ENCODE peak calls at places on chromosomes 12 and 14, in eight cellular contexts. One of them, this sample, is unnamed.
A peak's percentile ranks its signal among the peaks of the same experiment; 100 is the strongest.

GRCh38 chr14:101862177-101862576 is 100.7 kb downstream of the PPP2R5C start:
- DNase-seq in Karpas-422: no peak
- DNase-seq in suprapubic skin: no peak
- DNase-seq in left ventricle myocardium inferior: no peak
- DNase-seq in gastrocnemius medialis: no peak
- DNase-seq in tibial nerve: no peak
- DNase-seq in endothelial cell of umbilical vein: no peak
- DNase-seq in BE2C: no peak
- DNase-seq in this sample: no peak

GRCh38 chr14:100640481-100641273 is 53.5 kb upstream of the BEGAIN start:
- DNase-seq in Karpas-422: no peak
- DNase-seq in suprapubic skin: no peak
- DNase-seq in left ventricle myocardium inferior: no peak
- DNase-seq in gastrocnemius medialis: no peak
- DNase-seq in tibial nerve: no peak
- DNase-seq in endothelial cell of umbilical vein: no peak
- DNase-seq in BE2C: no peak
- DNase-seq in this sample: no peak

GRCh38 chr14:69247691-69248440 is 12.1 kb upstream of the GALNT16 start:
- DNase-seq in Karpas-422: peak; percentile 59
- DNase-seq in suprapubic skin: no peak
- DNase-seq in left ventricle myocardium inferior: no peak
- DNase-seq in gastrocnemius medialis: peak; percentile 70
- DNase-seq in tibial nerve: peak; percentile 72
- DNase-seq in endothelial cell of umbilical vein: no peak
- DNase-seq in BE2C: no peak
- DNase-seq in this sample: peak; percentile 76

GRCh38 chr12:11162494-11162893 is 8.5 kb upstream of the SMIM10L1 start:
- DNase-seq in Karpas-422: no peak
- DNase-seq in suprapubic skin: no peak
- DNase-seq in left ventricle myocardium inferior: no peak
- DNase-seq in gastrocnemius medialis: no peak
- DNase-seq in tibial nerve: no peak
- DNase-seq in endothelial cell of umbilical vein: no peak
- DNase-seq in BE2C: no peak
- DNase-seq in this sample: no peak

GRCh38 chr12:93223440-93224426 is 154.0 kb upstream of the NUDT4 start:
- DNase-seq in Karpas-422: no peak
- DNase-seq in suprapubic skin: no peak
- DNase-seq in left ventricle myocardium inferior: no peak
- DNase-seq in gastrocnemius medialis: no peak
- DNase-seq in tibial nerve: peak; percentile 20
- DNase-seq in endothelial cell of umbilical vein: peak; percentile 59
- DNase-seq in BE2C: no peak
- DNase-seq in this sample: peak; percentile 65

GRCh38 chr12:6956332-6956727 is 5.2 kb downstream of the PTPN6 start:
- DNase-seq in Karpas-422: no peak
- DNase-seq in suprapubic skin: no peak
- DNase-seq in left ventricle myocardium inferior: no peak
- DNase-seq in gastrocnemius medialis: peak; percentile 16
- DNase-seq in tibial nerve: no peak
- DNase-seq in endothelial cell of umbilical vein: no peak
- DNase-seq in BE2C: no peak
- DNase-seq in this sample: no peak

GRCh38 chr12:54723653-54724256 is 75.6 kb upstream of the DCD start:
- DNase-seq in Karpas-422: peak; percentile 75
- DNase-seq in suprapubic skin: no peak
- DNase-seq in left ventricle myocardium inferior: no peak
- DNase-seq in gastrocnemius medialis: no peak
- DNase-seq in tibial nerve: no peak
- DNase-seq in endothelial cell of umbilical vein: peak; percentile 24
- DNase-seq in BE2C: peak; percentile 20
- DNase-seq in this sample: peak; percentile 40

GRCh38 chr12:130716918-130717306 is 813 bp upstream of the RIMBP2 start:
- DNase-seq in Karpas-422: no peak
- DNase-seq in suprapubic skin: no peak
- DNase-seq in left ventricle myocardium inferior: no peak
- DNase-seq in gastrocnemius medialis: no peak
- DNase-seq in tibial nerve: no peak
- DNase-seq in endothelial cell of umbilical vein: no peak
- DNase-seq in BE2C: no peak
- DNase-seq in this sample: no peak

GRCh38 chr14:96252323-96253052 is 3.5 kb upstream of the BDKRB1 start:
- DNase-seq in Karpas-422: no peak
- DNase-seq in suprapubic skin: no peak
- DNase-seq in left ventricle myocardium inferior: no peak
- DNase-seq in gastrocnemius medialis: no peak
- DNase-seq in tibial nerve: no peak
- DNase-seq in endothelial cell of umbilical vein: no peak
- DNase-seq in BE2C: no peak
- DNase-seq in this sample: no peak

GRCh38 chr12:19130224-19131019 is 889 bp downstream of the PLEKHA5 start:
- DNase-seq in Karpas-422: no peak
- DNase-seq in suprapubic skin: peak; percentile 84
- DNase-seq in left ventricle myocardium inferior: peak; percentile 41
- DNase-seq in gastrocnemius medialis: no peak
- DNase-seq in tibial nerve: peak; percentile 11
- DNase-seq in endothelial cell of umbilical vein: peak; percentile 44
- DNase-seq in BE2C: peak; percentile 45
- DNase-seq in this sample: peak; percentile 54

GRCh38 chr12:481422-481821 is 21.7 kb downstream of the B4GALNT3 start:
- DNase-seq in Karpas-422: no peak
- DNase-seq in suprapubic skin: peak; percentile 38
- DNase-seq in left ventricle myocardium inferior: peak; percentile 77
- DNase-seq in gastrocnemius medialis: peak; percentile 83
- DNase-seq in tibial nerve: no peak
- DNase-seq in endothelial cell of umbilical vein: no peak
- DNase-seq in BE2C: peak; percentile 26
- DNase-seq in this sample: peak; percentile 37

GRCh38 chr12:40827923-40828592 is 135.8 kb downstream of the CNTN1 start:
- DNase-seq in Karpas-422: no peak
- DNase-seq in suprapubic skin: no peak
- DNase-seq in left ventricle myocardium inferior: no peak
- DNase-seq in gastrocnemius medialis: no peak
- DNase-seq in tibial nerve: no peak
- DNase-seq in endothelial cell of umbilical vein: no peak
- DNase-seq in BE2C: no peak
- DNase-seq in this sample: peak; percentile 16

GRCh38 chr12:62250671-62251608 is 9.3 kb upstream of the USP15 start:
- DNase-seq in Karpas-422: no peak
- DNase-seq in suprapubic skin: no peak
- DNase-seq in left ventricle myocardium inferior: no peak
- DNase-seq in gastrocnemius medialis: no peak
- DNase-seq in tibial nerve: no peak
- DNase-seq in endothelial cell of umbilical vein: no peak
- DNase-seq in BE2C: no peak
- DNase-seq in this sample: peak; percentile 91

GRCh38 chr14:65297744-65298143 is 114.8 kb upstream of the FUT8 start:
- DNase-seq in Karpas-422: no peak
- DNase-seq in suprapubic skin: no peak
- DNase-seq in left ventricle myocardium inferior: no peak
- DNase-seq in gastrocnemius medialis: no peak
- DNase-seq in tibial nerve: no peak
- DNase-seq in endothelial cell of umbilical vein: no peak
- DNase-seq in BE2C: no peak
- DNase-seq in this sample: no peak

GRCh38 chr14:96304956-96305355 is 48.9 kb downstream of the BDKRB1 start:
- DNase-seq in Karpas-422: no peak
- DNase-seq in suprapubic skin: no peak
- DNase-seq in left ventricle myocardium inferior: no peak
- DNase-seq in gastrocnemius medialis: no peak
- DNase-seq in tibial nerve: no peak
- DNase-seq in endothelial cell of umbilical vein: no peak
- DNase-seq in BE2C: peak; percentile 38
- DNase-seq in this sample: peak; percentile 34

GRCh38 chr12:49933793-49934192 is 16.7 kb upstream of the AQP2 start:
- DNase-seq in Karpas-422: peak; percentile 52
- DNase-seq in suprapubic skin: no peak
- DNase-seq in left ventricle myocardium inferior: no peak
- DNase-seq in gastrocnemius medialis: no peak
- DNase-seq in tibial nerve: no peak
- DNase-seq in endothelial cell of umbilical vein: no peak
- DNase-seq in BE2C: no peak
- DNase-seq in this sample: peak; percentile 45

GRCh38 chr14:51431741-51432140 is 191.7 kb downstream of the TMX1 start:
- DNase-seq in Karpas-422: peak; percentile 51
- DNase-seq in suprapubic skin: no peak
- DNase-seq in left ventricle myocardium inferior: no peak
- DNase-seq in gastrocnemius medialis: no peak
- DNase-seq in tibial nerve: no peak
- DNase-seq in endothelial cell of umbilical vein: no peak
- DNase-seq in BE2C: no peak
- DNase-seq in this sample: no peak

GRCh38 chr12:104958946-104959841 is 1.1 kb upstream of the SLC41A2 start:
- DNase-seq in Karpas-422: no peak
- DNase-seq in suprapubic skin: no peak
- DNase-seq in left ventricle myocardium inferior: no peak
- DNase-seq in gastrocnemius medialis: no peak
- DNase-seq in tibial nerve: no peak
- DNase-seq in endothelial cell of umbilical vein: peak; percentile 50
- DNase-seq in BE2C: no peak
- DNase-seq in this sample: peak; percentile 47

GRCh38 chr12:68613209-68613904 is 2.7 kb downstream of the RAP1B start:
- DNase-seq in Karpas-422: peak; percentile 40
- DNase-seq in suprapubic skin: no peak
- DNase-seq in left ventricle myocardium inferior: no peak
- DNase-seq in gastrocnemius medialis: no peak
- DNase-seq in tibial nerve: no peak
- DNase-seq in endothelial cell of umbilical vein: no peak
- DNase-seq in BE2C: no peak
- DNase-seq in this sample: no peak

DNA sequence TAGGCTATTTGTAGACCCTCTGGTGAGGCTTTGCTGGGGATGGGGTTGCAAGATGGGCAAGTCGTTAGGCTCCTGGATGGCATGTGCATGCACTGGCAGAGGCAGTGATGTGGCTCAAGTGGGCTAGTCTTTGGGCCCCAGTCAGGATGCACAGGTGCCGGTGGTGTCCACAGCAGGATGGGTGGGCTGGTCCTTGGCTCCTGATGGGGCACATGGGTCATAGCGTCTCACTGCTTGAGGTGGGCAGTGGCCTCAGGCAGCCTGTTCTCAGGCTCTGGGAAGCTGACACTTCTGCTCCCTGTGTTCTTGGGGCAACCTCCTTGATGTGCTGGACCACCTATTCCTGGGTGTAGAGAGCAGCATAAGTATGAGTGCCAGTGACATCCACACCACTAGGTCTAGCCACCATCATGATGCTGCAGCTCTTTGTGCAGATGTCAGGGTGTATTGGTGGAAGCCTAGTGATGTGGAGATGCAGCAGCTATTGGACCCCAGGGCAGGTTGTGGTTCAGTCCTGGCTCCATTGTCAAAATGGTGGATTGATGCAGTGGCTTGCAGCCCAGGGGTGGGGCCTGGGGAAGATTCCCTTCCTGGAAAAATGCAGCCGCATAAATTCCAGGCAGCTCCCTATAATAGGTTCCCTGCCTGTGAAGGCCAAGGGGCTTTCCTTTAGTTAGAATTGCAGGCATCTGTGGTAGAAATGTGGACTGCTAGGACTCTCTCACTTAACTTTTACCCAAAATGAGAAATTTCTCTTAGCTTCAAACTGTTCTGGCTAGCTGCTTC is 742.5 kb upstream of the MDGA2 start:
- DNase-seq in Karpas-422: no peak
- DNase-seq in suprapubic skin: no peak
- DNase-seq in left ventricle myocardium inferior: no peak
- DNase-seq in gastrocnemius medialis: no peak
- DNase-seq in tibial nerve: no peak
- DNase-seq in endothelial cell of umbilical vein: no peak
- DNase-seq in BE2C: no peak
- DNase-seq in this sample: no peak
- H3K36me3 ChIP-seq in Karpas-422: no peaks in the 10 kb centered on the region
- H3K36me3 ChIP-seq in suprapubic skin: no peaks in the 10 kb centered on the region
- H3K36me3 ChIP-seq in left ventricle myocardium inferior: no peaks in the 10 kb centered on the region
- H3K36me3 ChIP-seq in gastrocnemius medialis: no peaks in the 10 kb centered on the region
- H3K36me3 ChIP-seq in tibial nerve: no peaks in the 10 kb centered on the region
- H3K36me3 ChIP-seq in endothelial cell of umbilical vein: no peaks in the 10 kb centered on the region
- H3K36me3 ChIP-seq in BE2C: no peaks in the 10 kb centered on the region
- H3K36me3 ChIP-seq in this sample: no peaks in the 10 kb centered on the region

GRCh38 chr12:4280351-4281163 is 7.0 kb downstream of the CCND2 start:
- DNase-seq in Karpas-422: no peak
- DNase-seq in suprapubic skin: no peak
- DNase-seq in left ventricle myocardium inferior: peak; percentile 81
- DNase-seq in gastrocnemius medialis: no peak
- DNase-seq in tibial nerve: no peak
- DNase-seq in endothelial cell of umbilical vein: no peak
- DNase-seq in BE2C: peak; percentile 37
- DNase-seq in this sample: no peak
- H3K4me1 ChIP-seq in Karpas-422: no peaks in the 10 kb centered on the region
- H3K4me1 ChIP-seq in suprapubic skin: peaks cover 38% of the 10 kb centered on the region
- H3K4me1 ChIP-seq in left ventricle myocardium inferior: peaks cover 99% of the 10 kb centered on the region
- H3K4me1 ChIP-seq in gastrocnemius medialis: peaks cover 17% of the 10 kb centered on the region
- H3K4me1 ChIP-seq in tibial nerve: no peaks in the 10 kb centered on the region
- H3K4me1 ChIP-seq in endothelial cell of umbilical vein: no peaks in the 10 kb centered on the region
- H3K4me1 ChIP-seq in BE2C: no peaks in the 10 kb centered on the region
- H3K4me1 ChIP-seq in this sample: peaks cover 40% of the 10 kb centered on the region

GRCh38 chr14:22123188-22123560 is 449.6 kb upstream of the OR4E1 start:
- DNase-seq in Karpas-422: no peak
- DNase-seq in suprapubic skin: no peak
- DNase-seq in left ventricle myocardium inferior: no peak
- DNase-seq in gastrocnemius medialis: no peak
- DNase-seq in tibial nerve: no peak
- DNase-seq in endothelial cell of umbilical vein: no peak
- DNase-seq in BE2C: no peak
- DNase-seq in this sample: no peak

GRCh38 chr14:22113401-22113800 is 439.8 kb upstream of the OR4E1 start:
- DNase-seq in Karpas-422: no peak
- DNase-seq in suprapubic skin: no peak
- DNase-seq in left ventricle myocardium inferior: no peak
- DNase-seq in gastrocnemius medialis: no peak
- DNase-seq in tibial nerve: no peak
- DNase-seq in endothelial cell of umbilical vein: no peak
- DNase-seq in BE2C: no peak
- DNase-seq in this sample: no peak

GRCh38 chr14:22122227-22123187 is 448.9 kb upstream of the OR4E1 start:
- DNase-seq in Karpas-422: peak; percentile 64
- DNase-seq in suprapubic skin: no peak
- DNase-seq in left ventricle myocardium inferior: no peak
- DNase-seq in gastrocnemius medialis: no peak
- DNase-seq in tibial nerve: no peak
- DNase-seq in endothelial cell of umbilical vein: no peak
- DNase-seq in BE2C: no peak
- DNase-seq in this sample: no peak

GRCh38 chr14:22124071-22124613 is 450.5 kb upstream of the OR4E1 start:
- DNase-seq in Karpas-422: no peak
- DNase-seq in suprapubic skin: no peak
- DNase-seq in left ventricle myocardium inferior: no peak
- DNase-seq in gastrocnemius medialis: no peak
- DNase-seq in tibial nerve: no peak
- DNase-seq in endothelial cell of umbilical vein: no peak
- DNase-seq in BE2C: no peak
- DNase-seq in this sample: no peak

GRCh38 chr14:22118894-22119477 is 445.4 kb upstream of the OR4E1 start:
- DNase-seq in Karpas-422: no peak
- DNase-seq in suprapubic skin: no peak
- DNase-seq in left ventricle myocardium inferior: no peak
- DNase-seq in gastrocnemius medialis: no peak
- DNase-seq in tibial nerve: no peak
- DNase-seq in endothelial cell of umbilical vein: no peak
- DNase-seq in BE2C: no peak
- DNase-seq in this sample: no peak
- H3K36me3 ChIP-seq in Karpas-422: no peaks in the 10 kb centered on the region
- H3K36me3 ChIP-seq in suprapubic skin: no peaks in the 10 kb centered on the region
- H3K36me3 ChIP-seq in left ventricle myocardium inferior: no peaks in the 10 kb centered on the region
- H3K36me3 ChIP-seq in gastrocnemius medialis: no peaks in the 10 kb centered on the region
- H3K36me3 ChIP-seq in tibial nerve: no peaks in the 10 kb centered on the region
- H3K36me3 ChIP-seq in endothelial cell of umbilical vein: no peaks in the 10 kb centered on the region
- H3K36me3 ChIP-seq in BE2C: no peaks in the 10 kb centered on the region
- H3K36me3 ChIP-seq in this sample: no peaks in the 10 kb centered on the region

GRCh38 chr14:35405304-35405996 is 901 bp upstream of the NFKBIA start:
- DNase-seq in Karpas-422: peak; percentile 63
- DNase-seq in suprapubic skin: no peak
- DNase-seq in left ventricle myocardium inferior: peak; percentile 42
- DNase-seq in gastrocnemius medialis: peak; percentile 66
- DNase-seq in tibial nerve: peak; percentile 56
- DNase-seq in endothelial cell of umbilical vein: no peak
- DNase-seq in BE2C: no peak
- DNase-seq in this sample: no peak
- H3K4me1 ChIP-seq in Karpas-422: peaks cover 31% of the 10 kb centered on the region
- H3K4me1 ChIP-seq in suprapubic skin: peaks cover 60% of the 10 kb centered on the region
- H3K4me1 ChIP-seq in left ventricle myocardium inferior: peaks cover 82% of the 10 kb centered on the region
- H3K4me1 ChIP-seq in gastrocnemius medialis: peaks cover 32% of the 10 kb centered on the region
- H3K4me1 ChIP-seq in tibial nerve: no peaks in the 10 kb centered on the region
- H3K4me1 ChIP-seq in endothelial cell of umbilical vein: peaks cover 44% of the 10 kb centered on the region
- H3K4me1 ChIP-seq in BE2C: peaks cover 15% of the 10 kb centered on the region
- H3K4me1 ChIP-seq in this sample: peaks cover 34% of the 10 kb centered on the region